ENCODE peak calls at places on chromosomes 1 and 21, in nine cellular contexts. E is endothelial cell, L is cardiac fibroblast, H is fibroblast of lung, P is H9, O is foreskin fibroblast, I is lung, U is heart left ventricle, D is WTC11. V is an unnamed sample.

GRCh38 chr21:37273911-37274690 is 7.0 kb upstream of the VPS26C start:
- DNase-seq in E (no peak), L (no peak), H (no peak), P (no peak), O (no peak), I (no peak), U (no peak), D (no peak), V (no peak)

GRCh38 chr1:39653546-39654031 is 14.1 kb upstream of the HEYL start:
- DNase-seq in E (peak), L (peak), H (peak), P (peak), O (peak), I (peak), U (peak), D (peak), V (peak)

GRCh38 chr1:62131093-62131725 is 63.4 kb upstream of the L1TD1 start:
- DNase-seq in E (peak), L (peak), H (peak), P (peak), O (peak), I (no peak), U (no peak), D (peak), V (peak)

GRCh38 chr1:41994195-41994894 is 75.6 kb upstream of the HIVEP3 start:
- DNase-seq in E (no peak), L (no peak), H (no peak), P (no peak), O (no peak), I (peak), U (no peak), D (no peak), V (no peak)

GRCh38 chr1:31745071-31745897 is 18.9 kb downstream of the ADGRB2 start:
- DNase-seq in E (peak), L (peak), H (peak), P (peak), O (peak), I (peak), U (peak), D (peak), V (peak)

GRCh38 chr1:1752671-1753606 is 25.3 kb downstream of the NADK start:
- DNase-seq in E (no peak), L (no peak), H (no peak), P (no peak), O (no peak), I (no peak), U (no peak), D (no peak), V (peak)

GRCh38 chr1:30285461-30286050 is 437.8 kb downstream of the MATN1 start:
- DNase-seq in E (no peak), L (no peak), H (no peak), P (no peak), O (no peak), I (no peak), U (no peak), D (no peak), V (no peak)

GRCh38 chr1:40338745-40339419 is 21.8 kb upstream of the COL9A2 start:
- DNase-seq in E (peak), L (peak), H (peak), P (peak), O (peak), I (peak), U (peak), D (peak), V (peak)

GRCh38 chr1:229092377-229093257 is 178.3 kb upstream of the RAB4A start:
- DNase-seq in E (no peak), L (no peak), H (no peak), P (peak), O (no peak), I (no peak), U (no peak), D (no peak), V (no peak)

GRCh38 chr1:171084091-171084490 is 6.6 kb upstream of the FMO3 start:
- DNase-seq in E (no peak), L (no peak), H (no peak), P (no peak), O (no peak), I (no peak), U (no peak), D (no peak), V (no peak)

GRCh38 chr1:27318596-27318995 is 3.4 kb upstream of the TMEM222 start:
- DNase-seq in E (no peak), L (no peak), H (no peak), P (no peak), O (peak), I (no peak), U (no peak), D (no peak), V (no peak)

GRCh38 chr1:151157067-151157531 is 650 bp downstream of the TNFAIP8L2 start:
- DNase-seq in E (no peak), L (no peak), H (no peak), P (no peak), O (no peak), I (no peak), U (no peak), D (no peak), V (peak)

GRCh38 chr1:66316464-66317155 is 217.3 kb upstream of the SGIP1 start:
- DNase-seq in E (no peak), L (peak), H (peak), P (no peak), O (no peak), I (no peak), U (no peak), D (no peak), V (no peak)

GRCh38 chr1:194889310-194889709 is 1702.9 kb upstream of the B3GALT2 start:
- DNase-seq in E (no peak), L (no peak), H (no peak), P (no peak), O (no peak), I (no peak), U (no peak), D (no peak), V (no peak)

GRCh38 chr1:31931241-31932225 is 6.6 kb downstream of the PTP4A2 start:
- DNase-seq in E (no peak), L (peak), H (peak), P (no peak), O (peak), I (no peak), U (no peak), D (no peak), V (no peak)

GRCh38 chr1:211581521-211581920 is 2.6 kb upstream of the SLC30A1 start:
- DNase-seq in E (no peak), L (peak), H (peak), P (no peak), O (peak), I (no peak), U (peak), D (no peak), V (no peak)

GRCh38 chr1:230396966-230397365 is 29.2 kb downstream of the PGBD5 start:
- DNase-seq in E (no peak), L (no peak), H (no peak), P (no peak), O (no peak), I (no peak), U (no peak), D (no peak), V (no peak)

GRCh38 chr1:31548518-31548898 is 27.8 kb upstream of the TINAGL1 start:
- DNase-seq in E (no peak), L (no peak), H (no peak), P (peak), O (peak), I (no peak), U (no peak), D (no peak), V (peak)

GRCh38 chr21:28235169-28235892 is 757.3 kb downstream of the LTN1 start:
- DNase-seq in E (no peak), L (peak), H (no peak), P (peak), O (no peak), I (no peak), U (peak), D (peak), V (no peak)

GRCh38 chr1:44170281-44170823 is 28.9 kb upstream of the KLF18 start:
- DNase-seq in E (no peak), L (peak), H (peak), P (no peak), O (peak), I (no peak), U (no peak), D (no peak), V (no peak)
- TF ChIP-seq CTCF in E (no peak), L (no peak), H (peak), P (peak), O (no peak), I (no peak), U (no peak), D (no peak), V (no peak)

GRCh38 chr1:167528057-167528705 is 9.9 kb upstream of the CD247 start:
- DNase-seq in E (no peak), L (no peak), H (no peak), P (no peak), O (no peak), I (no peak), U (no peak), D (no peak), V (no peak)
- TF ChIP-seq CTCF in E (no peak), L (no peak), H (no peak), P (no peak), O (no peak), I (no peak), U (no peak), D (no peak), V (no peak)

DNA sequence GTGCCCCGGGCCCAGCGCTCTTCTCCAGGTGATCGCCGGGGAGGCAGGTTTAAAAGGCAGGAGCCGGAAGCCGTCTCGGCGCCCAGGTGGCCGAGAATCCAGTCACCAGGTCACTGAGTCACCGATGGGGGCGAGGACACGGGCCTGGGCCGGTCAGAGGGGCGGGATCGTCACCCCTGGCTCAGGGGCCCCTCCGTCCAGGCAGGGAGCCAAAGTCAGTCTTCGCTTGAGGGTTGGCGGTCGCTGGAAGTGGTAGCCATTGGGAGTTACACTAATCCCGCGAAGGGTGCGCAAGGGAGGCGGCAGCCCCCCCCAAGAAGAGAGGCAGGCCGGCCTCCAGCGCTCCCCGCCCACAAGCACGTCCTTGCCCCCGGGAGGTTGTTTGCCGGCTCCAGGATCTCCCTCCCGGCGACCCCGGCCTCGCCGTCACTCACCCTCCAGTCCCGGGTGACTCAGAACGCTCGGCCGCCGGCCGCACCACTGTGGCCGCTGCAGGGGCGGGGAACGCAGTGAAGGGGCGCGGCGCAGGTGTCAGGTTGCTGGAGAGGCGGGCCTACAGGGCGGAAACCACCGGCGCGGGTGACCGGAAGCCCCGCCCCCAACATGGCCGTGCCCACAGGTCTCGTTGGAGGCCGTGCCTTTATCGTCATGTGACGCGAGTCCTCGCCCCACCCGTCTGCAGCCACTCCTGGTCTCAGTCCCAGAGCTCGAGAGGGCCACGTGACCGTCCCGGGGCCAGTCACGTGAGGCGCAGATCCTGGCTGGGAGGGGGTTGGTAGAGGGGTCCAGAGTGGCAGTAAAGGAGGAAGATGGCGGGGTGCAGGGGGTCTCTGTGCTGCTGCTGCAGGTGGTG is at the start of the genes CLCN6 and MTHFR:
- DNase-seq in E (peak), L (peak), H (peak), P (peak), O (peak), I (peak), U (peak), D (peak), V (peak)
- TF ChIP-seq CTCF in E (no peak), L (no peak), H (no peak), P (no peak), O (no peak), I (no peak), U (no peak), D (no peak), V (no peak)

DNA sequence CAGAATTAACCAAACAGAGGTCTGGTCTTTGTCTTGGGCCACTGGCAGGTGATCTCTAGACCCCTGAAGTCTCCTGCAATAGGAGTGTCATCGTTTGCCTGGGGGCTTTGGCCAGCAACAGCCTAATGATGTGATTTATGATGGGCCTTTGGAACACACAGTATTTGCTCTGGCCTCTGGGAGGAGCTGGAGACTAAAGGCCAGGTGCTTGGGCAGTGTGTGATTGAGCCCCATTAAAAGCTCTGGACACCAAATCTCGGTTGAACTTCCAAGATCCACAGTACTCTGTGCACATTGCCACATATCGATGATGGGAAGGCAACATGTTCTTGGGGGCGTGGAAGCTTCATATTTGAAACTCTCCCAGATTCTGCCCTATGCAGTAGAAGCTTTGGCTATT is 32.0 kb upstream of the TLR5 start:
- DNase-seq in E (peak), L (no peak), H (no peak), P (no peak), O (no peak), I (no peak), U (no peak), D (peak), V (no peak)
- TF ChIP-seq CTCF in E (no peak), L (no peak), H (peak), P (peak), O (no peak), I (no peak), U (peak), D (no peak), V (no peak)

DNA sequence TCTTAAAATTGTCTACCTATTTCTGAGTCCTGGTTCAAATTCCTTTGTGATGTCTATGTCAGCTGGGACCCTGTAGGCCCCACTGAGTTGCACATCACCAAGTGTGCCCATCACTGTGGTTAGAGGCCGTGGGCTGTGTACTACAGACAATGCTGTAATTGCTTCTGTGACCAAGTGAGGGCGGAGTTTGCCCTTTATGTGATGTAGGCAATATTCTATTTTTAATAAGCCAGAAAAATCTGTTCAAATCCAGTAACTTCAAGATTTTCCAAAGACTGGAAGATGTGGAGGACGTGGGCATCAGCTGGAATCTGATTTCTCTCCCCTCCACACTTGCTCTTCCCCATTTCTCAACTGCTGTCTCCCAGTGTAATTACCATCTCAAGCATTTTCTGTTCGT is 215.4 kb downstream of the PBX1 start:
- DNase-seq in E (no peak), L (no peak), H (no peak), P (no peak), O (no peak), I (no peak), U (no peak), D (no peak), V (no peak)
- TF ChIP-seq CTCF in E (no peak), L (no peak), H (peak), P (no peak), O (no peak), I (no peak), U (no peak), D (peak), V (no peak)

GRCh38 chr1:153922076-153922837 is 515 bp downstream of the GATAD2B start:
- DNase-seq in E (peak), L (no peak), H (no peak), P (no peak), O (peak), I (peak), U (peak), D (peak), V (peak)

GRCh38 chr1:153922838-153923652 is at the start of gene GATAD2B:
- DNase-seq in E (peak), L (peak), H (peak), P (peak), O (peak), I (peak), U (peak), D (peak), V (peak)

GRCh38 chr1:153921803-153922075 is 1.0 kb downstream of the GATAD2B start:
- DNase-seq in E (no peak), L (no peak), H (no peak), P (no peak), O (no peak), I (no peak), U (no peak), D (no peak), V (no peak)

GRCh38 chr1:153921080-153921802 is 1.5 kb downstream of the GATAD2B start:
- DNase-seq in E (no peak), L (no peak), H (no peak), P (no peak), O (no peak), I (no peak), U (no peak), D (no peak), V (no peak)

GRCh38 chr1:153919879-153920852 is 2.6 kb downstream of the GATAD2B start:
- DNase-seq in E (no peak), L (peak), H (peak), P (no peak), O (peak), I (no peak), U (no peak), D (no peak), V (no peak)
- TF ChIP-seq CTCF in E (no peak), L (peak), H (peak), P (peak), O (peak), I (no peak), U (no peak), D (no peak), V (no peak)

GRCh38 chr1:6145864-6146410 is 34.2 kb downstream of the CHD5 start:
- DNase-seq in E (no peak), L (no peak), H (no peak), P (no peak), O (no peak), I (no peak), U (no peak), D (no peak), V (no peak)

GRCh38 chr1:6150006-6150938 is 29.8 kb downstream of the CHD5 start:
- DNase-seq in E (no peak), L (no peak), H (no peak), P (no peak), O (no peak), I (no peak), U (no peak), D (no peak), V (no peak)

GRCh38 chr1:6151291-6151822 is 28.8 kb downstream of the CHD5 start:
- DNase-seq in E (no peak), L (no peak), H (no peak), P (no peak), O (no peak), I (no peak), U (no peak), D (no peak), V (no peak)

GRCh38 chr1:6149597-6149996 is 30.5 kb downstream of the CHD5 start:
- DNase-seq in E (no peak), L (no peak), H (no peak), P (no peak), O (no peak), I (no peak), U (no peak), D (no peak), V (no peak)

DNA sequence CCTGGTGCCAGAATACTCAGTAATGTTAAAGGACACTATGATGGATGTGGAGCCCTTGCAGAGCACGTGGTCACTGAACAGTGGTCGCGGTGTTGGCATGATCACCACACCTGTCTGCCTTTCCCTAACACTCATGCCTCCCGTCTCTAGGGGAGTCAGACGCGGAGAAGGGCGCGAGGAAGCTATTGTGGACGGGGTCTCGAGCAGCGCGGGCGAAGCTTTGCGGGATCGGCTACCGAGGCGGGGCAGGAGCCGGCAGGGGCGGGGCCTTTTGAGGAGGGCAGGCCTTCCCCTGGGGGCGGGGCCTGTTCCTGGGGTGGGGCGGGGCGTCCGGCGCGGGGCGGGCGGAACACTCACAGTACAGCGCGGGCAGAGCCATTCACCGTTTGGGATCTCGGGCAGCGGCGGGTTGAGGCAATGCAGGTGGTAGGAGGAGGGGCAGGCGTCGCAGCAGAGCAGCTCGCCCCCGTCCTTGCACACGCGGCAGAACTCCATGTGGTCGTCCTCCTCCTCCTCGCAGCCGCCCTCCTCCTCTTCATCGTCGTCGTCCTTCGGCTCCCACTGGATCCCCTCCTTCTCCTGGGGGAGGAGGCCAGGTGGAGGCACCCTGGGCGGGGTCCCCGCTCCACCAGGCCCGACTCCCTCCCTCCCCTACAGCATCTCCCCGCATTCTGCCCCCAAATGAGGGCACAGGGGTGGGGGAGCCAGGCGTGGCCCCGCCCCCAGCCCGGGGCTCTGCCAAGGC is 31.5 kb downstream of the CHD5 start:
- DNase-seq in E (peak), L (peak), H (peak), P (peak), O (peak), I (peak), U (no peak), D (peak), V (peak)
- TF ChIP-seq CTCF in E (no peak), L (no peak), H (no peak), P (no peak), O (no peak), I (no peak), U (no peak), D (no peak), V (no peak)

GRCh38 chr1:185632659-185633428 is 101.3 kb upstream of the HMCN1 start:
- DNase-seq in E (no peak), L (peak), H (peak), P (no peak), O (no peak), I (no peak), U (no peak), D (no peak), V (no peak)

GRCh38 chr1:185626344-185626743 is 107.8 kb upstream of the HMCN1 start:
- DNase-seq in E (no peak), L (no peak), H (no peak), P (no peak), O (no peak), I (no peak), U (no peak), D (no peak), V (no peak)

GRCh38 chr1:185628102-185628501 is 106.1 kb upstream of the HMCN1 start:
- DNase-seq in E (no peak), L (no peak), H (no peak), P (no peak), O (no peak), I (no peak), U (no peak), D (no peak), V (no peak)

GRCh38 chr1:185627136-185627535 is 107.1 kb upstream of the HMCN1 start:
- DNase-seq in E (no peak), L (no peak), H (peak), P (no peak), O (no peak), I (no peak), U (no peak), D (no peak), V (no peak)
- TF ChIP-seq CTCF in E (no peak), L (no peak), H (no peak), P (no peak), O (no peak), I (no peak), U (no peak), D (no peak), V (no peak)

GRCh38 chr1:26025517-26025916 is 3.9 kb downstream of the EXTL1 start:
- DNase-seq in E (no peak), L (no peak), H (no peak), P (no peak), O (no peak), I (no peak), U (no peak), D (no peak), V (no peak)
- TF ChIP-seq CTCF in E (no peak), L (no peak), H (no peak), P (no peak), O (no peak), I (no peak), U (no peak), D (no peak), V (no peak)